ENCODE peak calls at places on chromosome 15, in eight cellular contexts. X is GM06990, J is epithelial cell of esophagus, H is GM12865, F is psoas muscle, W is adrenal gland, T is OCI-LY7, K is coronary artery. A is an unnamed sample.

GRCh38 chr15:83065431-83065830 is 1.6 kb downstream of the BTBD1 start:
- DNase-seq in X (no peak), J (no peak), H (no peak), F (no peak), W (no peak), T (peak; percentile 14), K (no peak), A (no peak)

GRCh38 chr15:62124176-62124952 is 40.7 kb downstream of the C2CD4B start:
- DNase-seq in X (no peak), J (peak; percentile 73), H (peak; percentile 56), F (no peak), W (no peak), T (peak; percentile 6), K (no peak), A (no peak)

GRCh38 chr15:85354432-85354831 is 26.0 kb upstream of the AKAP13 start:
- DNase-seq in X (no peak), J (no peak), H (no peak), F (no peak), W (no peak), T (no peak), K (no peak), A (no peak)

GRCh38 chr15:28935316-28935715 is 49.5 kb downstream of the APBA2 start:
- DNase-seq in X (no peak), J (no peak), H (peak; percentile 42), F (no peak), W (no peak), T (peak; percentile 48), K (no peak), A (no peak)

GRCh38 chr15:60212536-60212935 is 185.2 kb downstream of the ANXA2 start:
- DNase-seq in X (no peak), J (peak; percentile 43), H (no peak), F (no peak), W (no peak), T (no peak), K (no peak), A (no peak)

GRCh38 chr15:89899303-89899946 is 5.6 kb upstream of the AP3S2 start:
- DNase-seq in X (no peak), J (no peak), H (peak; percentile 30), F (no peak), W (no peak), T (no peak), K (no peak), A (no peak)

GRCh38 chr15:74196175-74196574 is 6.4 kb downstream of the STRA6 start:
- DNase-seq in X (no peak), J (peak; percentile 64), H (no peak), F (no peak), W (peak; percentile 75), T (no peak), K (no peak), A (no peak)

GRCh38 chr15:73899197-73900128 is 26.1 kb downstream of the TBC1D21 start:
- DNase-seq in X (no peak), J (no peak), H (no peak), F (no peak), W (peak; percentile 6), T (no peak), K (peak; percentile 65), A (no peak)

GRCh38 chr15:95304874-95305271 is 1025.6 kb upstream of the NR2F2 start:
- DNase-seq in X (no peak), J (no peak), H (no peak), F (no peak), W (no peak), T (no peak), K (no peak), A (no peak)

GRCh38 chr15:95303659-95304058 is 1026.8 kb upstream of the NR2F2 start:
- DNase-seq in X (no peak), J (no peak), H (no peak), F (no peak), W (no peak), T (no peak), K (no peak), A (no peak)

GRCh38 chr15:95302809-95303208 is 1027.7 kb upstream of the NR2F2 start:
- DNase-seq in X (no peak), J (no peak), H (no peak), F (no peak), W (no peak), T (no peak), K (no peak), A (no peak)

GRCh38 chr15:95302206-95302605 is 1028.3 kb upstream of the NR2F2 start:
- DNase-seq in X (no peak), J (peak; percentile 46), H (peak; percentile 53), F (no peak), W (no peak), T (no peak), K (no peak), A (no peak)

DNA sequence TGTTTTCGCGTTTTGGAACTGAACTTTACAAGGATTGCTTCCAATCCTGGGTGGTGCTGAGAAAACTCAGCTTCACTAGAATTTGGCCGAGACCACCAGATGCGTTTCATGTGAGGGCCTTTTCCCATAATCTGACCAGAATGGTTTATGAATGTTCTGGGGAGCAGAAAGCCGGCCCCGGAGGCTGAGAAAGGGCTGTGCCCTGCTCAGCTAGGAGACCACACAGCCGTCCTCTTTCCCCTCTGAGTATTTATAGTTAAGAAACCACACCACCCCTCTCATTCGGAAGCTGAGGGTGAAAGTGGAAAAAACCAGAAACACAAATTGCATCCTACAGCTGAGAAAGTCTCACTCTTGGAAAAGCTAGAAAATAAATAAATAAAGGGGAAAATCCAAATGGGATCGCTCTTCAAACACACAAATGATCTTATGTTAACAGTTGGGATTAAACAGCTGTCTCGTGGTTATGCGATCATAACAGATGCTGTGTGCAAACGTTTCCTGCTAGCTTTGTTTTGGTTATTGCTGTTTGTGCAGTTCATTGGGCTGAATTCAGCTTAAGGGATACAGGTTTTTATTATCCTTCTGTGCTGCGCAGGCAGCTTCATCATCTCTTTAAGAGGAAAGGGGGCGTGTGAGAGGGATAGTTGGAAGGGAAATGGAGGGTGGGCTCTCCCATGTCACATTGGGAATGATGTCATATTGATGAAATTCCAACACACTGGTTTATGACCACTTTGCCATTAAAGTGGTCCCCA is 1026.2 kb upstream of the NR2F2 start:
- DNase-seq in X (no peak), J (no peak), H (no peak), F (no peak), W (no peak), T (no peak), K (no peak), A (no peak)
- H3K4me3 ChIP-seq in X (no peak overlapping the region), J (no peak overlapping the region), H (no peak overlapping the region), F (no peak overlapping the region), W (no peak overlapping the region), T (no peak overlapping the region), K (peak overlapping the region; percentile 42), A (no peak overlapping the region)

DNA sequence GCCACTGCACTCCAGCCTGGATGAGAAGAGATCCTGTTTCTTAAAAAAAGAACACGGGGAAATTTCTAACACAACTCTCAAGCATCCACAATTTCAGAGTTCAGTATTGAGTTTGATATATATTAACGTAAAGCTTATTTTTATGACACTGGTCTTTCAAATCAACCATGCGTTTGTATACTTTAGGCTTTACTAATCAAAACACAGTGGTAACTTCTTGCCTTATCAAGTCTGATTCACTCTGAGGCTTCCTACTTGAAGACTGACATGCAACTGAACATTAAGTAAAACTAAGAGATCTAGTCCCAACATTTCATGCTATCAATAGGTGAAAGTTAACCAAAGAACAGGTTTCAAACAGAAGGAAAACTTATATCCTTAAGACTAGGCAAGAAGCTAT is 46.7 kb downstream of the PRTG start:
- DNase-seq in X (no peak), J (no peak), H (no peak), F (no peak), W (no peak), T (no peak), K (no peak), A (no peak)
- H3K4me3 ChIP-seq in X (no peak overlapping the region), J (no peak overlapping the region), H (no peak overlapping the region), F (no peak overlapping the region), W (no peak overlapping the region), T (no peak overlapping the region), K (no peak overlapping the region), A (no peak overlapping the region)

DNA sequence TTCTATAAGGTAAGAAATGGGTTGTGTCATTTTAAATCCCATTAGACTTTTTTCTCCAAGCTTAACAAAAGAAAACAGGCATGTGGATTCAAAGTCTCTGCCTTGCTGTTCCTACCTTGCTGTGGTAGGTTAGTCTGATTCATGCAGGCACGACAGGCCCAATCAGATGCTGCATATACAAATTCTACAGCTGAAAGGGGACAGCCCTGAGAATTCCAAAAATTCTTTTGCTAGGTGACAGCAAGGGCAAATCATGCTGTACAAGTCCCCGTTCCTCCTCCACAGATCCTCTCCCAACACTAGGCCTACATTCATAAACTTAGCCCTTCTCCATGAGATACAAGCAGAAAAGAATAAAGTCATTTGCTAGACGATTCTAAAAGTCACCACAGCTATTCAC is 161.2 kb upstream of the THBS1 start:
- DNase-seq in X (no peak), J (peak; percentile 35), H (no peak), F (no peak), W (no peak), T (no peak), K (no peak), A (no peak)
- H3K4me3 ChIP-seq in X (no peak overlapping the region), J (no peak overlapping the region), H (no peak overlapping the region), F (no peak overlapping the region), W (no peak overlapping the region), T (no peak overlapping the region), K (no peak overlapping the region), A (peak overlapping the region; percentile 41)

GRCh38 chr15:99438222-99438592 is 127.6 kb upstream of the MEF2A start:
- DNase-seq in X (no peak), J (no peak), H (no peak), F (no peak), W (no peak), T (no peak), K (peak; percentile 71), A (no peak)
- H3K4me3 ChIP-seq in X (no peak overlapping the region), J (no peak overlapping the region), H (no peak overlapping the region), F (no peak overlapping the region), W (no peak overlapping the region), T (no peak overlapping the region), K (no peak overlapping the region), A (no peak overlapping the region)

GRCh38 chr15:66603301-66604179 is 37.7 kb upstream of the LCTL start:
- DNase-seq in X (peak; percentile 56), J (peak; percentile 58), H (peak; percentile 70), F (peak; percentile 71), W (peak; percentile 49), T (peak; percentile 83), K (no peak), A (no peak)
- H3K4me3 ChIP-seq in X (no peak overlapping the region), J (no peak overlapping the region), H (no peak overlapping the region), F (no peak overlapping the region), W (no peak overlapping the region), T (no peak overlapping the region), K (no peak overlapping the region), A (no peak overlapping the region)

GRCh38 chr15:99016680-99017321 is 9.2 kb upstream of the PGPEP1L start:
- DNase-seq in X (no peak), J (peak; percentile 87), H (no peak), F (peak; percentile 72), W (no peak), T (no peak), K (no peak), A (no peak)
- H3K4me3 ChIP-seq in X (no peak overlapping the region), J (no peak overlapping the region), H (no peak overlapping the region), F (peak overlapping the region; percentile 41), W (no peak overlapping the region), T (no peak overlapping the region), K (no peak overlapping the region), A (no peak overlapping the region)

DNA sequence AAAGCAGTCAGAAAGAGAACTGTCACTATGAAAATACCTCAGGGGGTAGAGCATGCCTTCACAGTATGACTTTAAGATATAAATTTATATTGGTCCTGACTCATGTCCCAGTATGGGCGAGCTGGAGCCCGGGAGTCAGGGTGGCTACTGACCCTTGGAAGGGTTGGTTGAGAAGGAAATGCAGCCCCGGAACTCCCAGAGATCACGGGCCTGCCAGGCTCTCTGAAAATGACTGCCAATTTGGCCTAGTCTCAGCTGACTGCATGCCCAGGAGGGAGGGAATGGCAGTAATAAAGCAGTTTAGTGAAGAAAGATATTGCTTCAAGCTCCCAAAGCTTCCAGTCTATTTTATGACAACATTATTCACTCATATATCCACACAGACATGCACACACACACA is 299.0 kb downstream of the NR2F2 start:
- DNase-seq in X (no peak), J (no peak), H (no peak), F (peak; percentile 50), W (peak; percentile 24), T (no peak), K (no peak), A (no peak)
- H3K4me3 ChIP-seq in X (no peak overlapping the region), J (no peak overlapping the region), H (no peak overlapping the region), F (no peak overlapping the region), W (no peak overlapping the region), T (no peak overlapping the region), K (peak overlapping the region; percentile 3), A (no peak overlapping the region)